ENCODE peak calls at places on chromosomes 12 and 14, in nine cellular contexts. E is body of pancreas, C is PC-9, K is transverse colon, F is colonic mucosa, U is mammary epithelial cell, N is uterus, Z is neural progenitor cell, Q is adrenal gland. L is an unnamed sample.
A peak's percentile ranks its signal among the peaks of the same experiment; 100 is the strongest.

GRCh38 chr12:1912580-1913376 is 5.7 kb downstream of the CACNA2D4 start:
- DNase-seq in N (no peak), E (no peak), Z (no peak), U (no peak), Q (peak; percentile 4), K (no peak), F (no peak), C (peak; percentile 62), L (no peak)

GRCh38 chr12:106108187-106108816 is 30.5 kb downstream of the NUAK1 start:
- DNase-seq in Z (no peak), U (no peak), E (no peak), F (peak; percentile 68), K (peak; percentile 68), N (no peak), C (no peak), Q (no peak), L (no peak)

GRCh38 chr14:61568572-61569011 is 126.7 kb upstream of the HIF1A start:
- DNase-seq in N (no peak), Q (no peak), K (peak; percentile 69), C (peak; percentile 75), E (peak; percentile 83), F (peak; percentile 62), Z (peak; percentile 58), U (no peak), L (peak; percentile 45)

GRCh38 chr14:65015391-65015790 is 28.7 kb downstream of the FNTB start:
- DNase-seq in C (no peak), Z (no peak), N (no peak), U (no peak), F (no peak), E (no peak), Q (peak; percentile 30), K (no peak), L (no peak)

GRCh38 chr12:114476159-114476558 is 70.2 kb upstream of the TBX5 start:
- DNase-seq in N (no peak), F (no peak), C (no peak), K (no peak), Q (no peak), E (no peak), U (peak; percentile 1), Z (peak; percentile 37), L (no peak)

GRCh38 chr12:104187446-104188155 is 28.0 kb upstream of the TXNRD1 start:
- DNase-seq in K (no peak), E (no peak), F (no peak), Q (no peak), U (no peak), C (no peak), Z (no peak), N (no peak), L (no peak)

GRCh38 chr14:74202113-74202512 is 37.1 kb upstream of the VSX2 start:
- DNase-seq in C (no peak), Z (no peak), U (no peak), K (no peak), Q (no peak), N (no peak), F (no peak), E (no peak), L (no peak)

GRCh38 chr14:90836692-90837063 is 20.4 kb upstream of the TTC7B start:
- DNase-seq in F (no peak), Z (no peak), N (peak; percentile 4), U (no peak), E (no peak), Q (no peak), K (no peak), C (no peak), L (no peak)

GRCh38 chr14:68513838-68514610 is 278.8 kb downstream of the ZFP36L1 start:
- DNase-seq in Z (no peak), N (no peak), Q (no peak), U (peak; percentile 51), F (no peak), E (no peak), C (no peak), K (no peak), L (no peak)

GRCh38 chr14:24986206-24986893 is 63.6 kb downstream of the STXBP6 start:
- DNase-seq in F (no peak), N (no peak), Q (no peak), C (no peak), Z (no peak), K (no peak), E (no peak), U (no peak), L (no peak)

GRCh38 chr12:81461163-81461562 is 298.0 kb downstream of the PPFIA2 start:
- DNase-seq in U (no peak), C (no peak), K (no peak), Q (no peak), F (no peak), Z (no peak), N (no peak), E (no peak), L (no peak)

GRCh38 chr14:61466249-61466904 is 145.0 kb downstream of the PRKCH start:
- DNase-seq in Q (peak; percentile 78), K (peak; percentile 51), E (no peak), Z (peak; percentile 60), N (peak; percentile 75), F (peak; percentile 16), U (peak; percentile 84), C (no peak), L (no peak)

GRCh38 chr14:42111355-42111754 is 504.7 kb downstream of the LRFN5 start:
- DNase-seq in F (no peak), N (no peak), E (no peak), Q (no peak), K (no peak), Z (no peak), C (no peak), U (peak; percentile 19), L (no peak)

GRCh38 chr12:96500686-96501085 is 11.3 kb downstream of the CFAP54 start:
- DNase-seq in Q (no peak), E (no peak), N (no peak), F (no peak), C (no peak), U (no peak), Z (no peak), K (no peak), L (no peak)

GRCh38 chr14:60965402-60965801 is 15.5 kb downstream of the TRMT5 start:
- DNase-seq in U (peak; percentile 55), C (no peak), Z (no peak), K (no peak), F (no peak), N (no peak), Q (no peak), E (no peak), L (no peak)

GRCh38 chr12:128572311-128572810 is 251.4 kb downstream of the SLC15A4 start:
- DNase-seq in U (no peak), N (no peak), Q (no peak), Z (no peak), K (no peak), F (no peak), E (no peak), C (no peak), L (no peak)

GRCh38 chr14:100108840-100109593 is 43.8 kb downstream of the EVL start:
- DNase-seq in N (no peak), E (no peak), U (no peak), Q (no peak), F (no peak), C (no peak), Z (no peak), K (no peak), L (no peak)

GRCh38 chr14:93880025-93880820 is 46.9 kb upstream of the FAM181A start:
- DNase-seq in C (no peak), K (no peak), F (peak; percentile 24), E (no peak), Z (no peak), Q (no peak), U (no peak), N (peak; percentile 42), L (no peak)

GRCh38 chr14:53411110-53411509 is 258.0 kb upstream of the DDHD1 start:
- DNase-seq in U (no peak), E (no peak), F (no peak), Q (no peak), C (no peak), N (no peak), K (no peak), Z (no peak), L (no peak)

GRCh38 chr12:55720894-55721444 is 776 bp downstream of the RDH5 start:
- DNase-seq in E (peak; percentile 77), Z (peak; percentile 56), N (peak; percentile 63), C (peak; percentile 93), Q (peak; percentile 78), U (peak; percentile 91), K (peak; percentile 77), F (peak; percentile 77), L (no peak)
- H3K27ac ChIP-seq in E (peak overlapping the region; percentile 74), Z (no peak overlapping the region), N (peak overlapping the region; percentile 95), C (no peak overlapping the region), Q (no peak overlapping the region), U (no peak overlapping the region), K (peak overlapping the region; percentile 99), F (peak overlapping the region; percentile 99), L (no peak overlapping the region)

GRCh38 chr12:32651956-32652210 is 27.2 kb upstream of the DNM1L start:
- DNase-seq in F (no peak), K (no peak), Z (no peak), Q (no peak), C (no peak), E (no peak), U (no peak), N (no peak), L (no peak)
- H3K9me3 ChIP-seq in F (no peaks in the 10 kb centered on the region), K (no peaks in the 10 kb centered on the region), Z (no peaks in the 10 kb centered on the region), Q (no peaks in the 10 kb centered on the region), C (no peaks in the 10 kb centered on the region), E (no peaks in the 10 kb centered on the region), U (no peaks in the 10 kb centered on the region), N (no peaks in the 10 kb centered on the region), L (no peaks in the 10 kb centered on the region)

DNA sequence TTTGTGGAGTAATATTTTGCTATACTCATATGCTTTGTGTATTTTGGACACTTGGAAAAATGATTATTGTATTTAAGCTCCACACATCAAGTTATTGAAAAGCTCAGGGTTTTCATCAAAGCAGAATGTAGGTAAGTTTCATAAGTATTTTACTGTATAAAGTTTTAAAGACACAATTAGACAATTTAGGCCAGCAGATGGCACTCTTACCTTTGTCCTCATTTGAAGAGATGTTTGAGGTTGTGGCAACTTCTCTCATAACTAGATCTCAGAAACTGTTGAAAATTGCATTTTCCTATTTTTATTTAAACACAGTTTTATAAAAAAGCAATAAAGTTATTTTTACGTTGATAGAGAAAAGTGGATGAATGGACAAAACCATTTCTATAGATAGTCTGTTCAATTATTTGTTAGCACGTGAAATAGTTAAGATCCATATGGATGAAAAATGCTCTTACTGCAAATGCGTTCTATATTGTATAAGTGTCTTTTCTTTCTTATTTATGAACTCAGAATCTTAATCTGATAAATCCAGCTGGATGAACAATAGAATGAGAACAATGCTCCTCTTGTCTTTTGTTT is 300.0 kb downstream of the AEBP2 start:
- DNase-seq in K (peak; percentile 16), Q (peak; percentile 45), N (no peak), C (peak; percentile 23), E (peak; percentile 42), U (peak; percentile 33), Z (peak; percentile 61), F (peak; percentile 60), L (no peak)
- TF ChIP-seq CTCF in K (peak; percentile 56), Q (peak; percentile 59), N (peak; percentile 71), C (peak; percentile 76), E (peak; percentile 64), U (peak; percentile 63), Z (peak; percentile 75), F (peak; percentile 51), L (peak; percentile 21)

DNA sequence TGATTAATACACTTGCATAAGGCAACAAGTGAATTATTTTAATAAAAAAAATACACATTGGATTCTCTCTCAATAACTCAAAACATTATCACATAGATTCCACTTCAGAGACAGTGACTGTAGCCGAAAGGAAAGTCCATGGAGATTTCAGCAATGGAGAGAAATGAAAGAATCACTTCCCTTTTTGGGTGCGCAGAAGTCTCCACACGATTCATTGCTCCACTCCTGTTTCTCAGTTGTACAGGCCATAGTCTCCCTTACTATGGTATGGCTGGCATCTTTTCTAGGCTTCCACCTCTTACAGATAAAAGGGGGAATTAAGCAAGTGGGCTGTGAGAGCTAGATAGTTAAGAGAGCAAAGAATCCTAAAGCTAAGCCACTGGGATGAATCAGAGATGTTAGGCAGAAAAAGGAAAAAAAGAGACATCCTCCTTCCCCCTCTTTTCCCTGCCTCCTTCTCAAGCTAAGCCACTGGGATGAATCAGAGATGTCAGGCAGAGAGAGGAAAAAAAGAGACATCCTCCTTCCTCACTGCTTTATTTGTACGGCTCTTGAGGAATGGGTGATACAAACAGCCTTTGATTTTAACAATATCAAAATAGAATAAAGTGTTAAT is 16.3 kb downstream of the ST8SIA1 start:
- DNase-seq in E (no peak), Z (peak; percentile 6), K (no peak), Q (no peak), F (no peak), C (no peak), U (peak; percentile 30), N (no peak), L (no peak)
- H3K27ac ChIP-seq in E (no peak overlapping the region), Z (no peak overlapping the region), K (no peak overlapping the region), Q (no peak overlapping the region), F (no peak overlapping the region), C (no peak overlapping the region), U (no peak overlapping the region), N (peak overlapping the region; percentile 65), L (no peak overlapping the region)

L was measured in CD4-positive, alpha-beta T cell.